ENCODE peak calls at places on chromosomes 12 and 14, in eight cellular contexts. T is AG04450; P is IMR-90; J is transverse colon; S is CD8-positive, alpha-beta T cell; D is uterus; G is GM23338; K is pancreas. N is an unnamed sample.
A peak's percentile ranks its signal among the peaks of the same experiment; 100 is the strongest.

GRCh38 chr14:58746261-58746660 is 108.5 kb downstream of the DACT1 start:
- DNase-seq in D (no peak), T (peak; percentile 55), G (no peak), P (peak; percentile 92), K (no peak), J (no peak), S (no peak), N (peak; percentile 56)

GRCh38 chr14:64950889-64951288 is 8.3 kb upstream of the GPX2 start:
- DNase-seq in D (no peak), S (no peak), T (no peak), P (no peak), J (no peak), G (no peak), K (peak; percentile 30), N (no peak)

GRCh38 chr14:31465113-31465512 is 7.8 kb upstream of the DTD2 start:
- DNase-seq in G (no peak), T (no peak), S (no peak), J (no peak), D (no peak), K (no peak), P (peak; percentile 37), N (peak; percentile 70)

GRCh38 chr12:45425426-45425825 is 209.5 kb downstream of the ANO6 start:
- DNase-seq in G (no peak), S (no peak), K (no peak), D (no peak), P (peak; percentile 78), J (no peak), T (peak; percentile 27), N (peak; percentile 11)

GRCh38 chr14:104348741-104349140 is 210.4 kb downstream of the KIF26A start:
- DNase-seq in P (no peak), J (no peak), S (no peak), T (no peak), K (no peak), D (peak; percentile 3), G (no peak), N (no peak)

GRCh38 chr14:34711169-34711568 is 3.2 kb downstream of the CFL2 start:
- DNase-seq in J (peak; percentile 13), D (peak; percentile 26), G (no peak), K (no peak), S (no peak), P (peak; percentile 94), T (peak; percentile 82), N (peak; percentile 89)

GRCh38 chr14:68669101-68669500 is 123.8 kb downstream of the ZFP36L1 start:
- DNase-seq in K (no peak), D (no peak), J (no peak), T (no peak), P (no peak), G (no peak), S (no peak), N (no peak)

GRCh38 chr12:78118036-78118435 is 287.3 kb downstream of the NAV3 start:
- DNase-seq in P (no peak), K (no peak), T (no peak), S (no peak), G (peak; percentile 73), D (no peak), J (no peak), N (no peak)

GRCh38 chr12:92042791-92043531 is 102.7 kb downstream of the BTG1 start:
- DNase-seq in T (no peak), K (no peak), J (no peak), D (no peak), G (no peak), S (no peak), P (peak; percentile 28), N (no peak)

GRCh38 chr12:57487055-57487596 is 742 bp upstream of the MARS1 start:
- DNase-seq in T (no peak), J (no peak), P (no peak), S (no peak), K (no peak), G (peak; percentile 37), D (no peak), N (no peak)

GRCh38 chr12:14171111-14171510 is 189.7 kb upstream of the GRIN2B start:
- DNase-seq in J (no peak), G (no peak), T (no peak), K (no peak), P (no peak), D (no peak), S (no peak), N (no peak)

GRCh38 chr14:24329736-24330135 is 5.1 kb downstream of the ADCY4 start:
- DNase-seq in D (no peak), K (no peak), P (no peak), J (peak; percentile 69), S (peak; percentile 71), G (no peak), T (no peak), N (no peak)

GRCh38 chr12:58288191-58288590 is 346.8 kb downstream of the ATP23 start:
- DNase-seq in D (no peak), P (peak; percentile 67), S (no peak), K (no peak), T (peak; percentile 66), J (no peak), G (no peak), N (no peak)

GRCh38 chr12:91219511-91219910 is 36.9 kb upstream of the DCN start:
- DNase-seq in S (no peak), K (no peak), P (peak; percentile 58), D (no peak), J (no peak), T (no peak), G (no peak), N (peak; percentile 11)

GRCh38 chr12:8577879-8578278 is 34.8 kb downstream of the AICDA start:
- DNase-seq in D (no peak), K (no peak), P (no peak), G (no peak), T (no peak), J (no peak), S (no peak), N (no peak)

GRCh38 chr12:132373967-132374820 is 44.8 kb upstream of the GALNT9 start:
- DNase-seq in S (no peak), J (no peak), D (no peak), K (peak; percentile 45), G (no peak), P (no peak), T (no peak), N (no peak)

GRCh38 chr14:81990312-81990761 is 456.7 kb upstream of the SEL1L start:
- DNase-seq in T (peak; percentile 1), P (peak; percentile 45), K (no peak), S (peak; percentile 18), J (peak; percentile 27), G (peak; percentile 72), D (peak; percentile 17), N (peak; percentile 43)

GRCh38 chr14:100246809-100247428 is 8.0 kb downstream of the YY1 start:
- DNase-seq in P (peak; percentile 47), J (no peak), S (no peak), K (no peak), G (peak; percentile 92), T (no peak), D (no peak), N (no peak)

GRCh38 chr14:82431031-82431430 is 897.4 kb upstream of the SEL1L start:
- DNase-seq in P (no peak), S (no peak), G (no peak), J (no peak), K (no peak), D (no peak), T (no peak), N (no peak)

GRCh38 chr14:61404637-61405036 is 83.3 kb downstream of the PRKCH start:
- DNase-seq in T (no peak), J (no peak), G (no peak), D (no peak), S (no peak), K (no peak), P (no peak), N (no peak)

GRCh38 chr12:4909734-4910501 is at the start of gene KCNA1:
- DNase-seq in P (no peak), G (peak; percentile 72), S (no peak), D (no peak), T (no peak), K (peak; percentile 66), J (no peak), N (no peak)

GRCh38 chr14:90624228-90624627 is 192.0 kb downstream of the TTC7B start:
- DNase-seq in J (no peak), T (no peak), P (peak; percentile 62), K (no peak), G (no peak), D (no peak), S (no peak), N (no peak)

GRCh38 chr14:94536836-94537235 is 24.4 kb upstream of the SERPINA4 start:
- DNase-seq in K (no peak), G (peak; percentile 47), P (no peak), D (no peak), S (no peak), T (no peak), J (no peak), N (peak; percentile 35)
- TF ChIP-seq CTCF in K (no peak), G (peak; percentile 55), P (no peak), D (no peak), S (no peak), T (no peak), J (no peak), N (peak; percentile 48)

DNA sequence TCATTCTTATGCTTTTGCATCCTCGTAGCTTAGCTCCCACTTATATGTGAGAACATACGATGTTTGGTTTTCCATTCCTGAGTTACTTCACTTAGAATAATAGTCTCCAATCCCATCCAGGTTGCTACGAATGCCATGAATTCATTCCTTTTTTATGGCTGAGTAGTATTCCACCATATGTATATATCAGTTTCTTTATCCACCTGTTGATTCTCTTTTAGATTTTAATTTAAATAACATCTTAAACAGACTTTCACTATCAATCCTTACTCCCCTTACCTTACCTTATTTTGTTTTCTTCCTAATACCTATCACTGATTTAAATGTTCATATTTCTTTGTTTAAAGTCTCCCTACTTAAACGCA is 488 bp upstream of the FBXW8 start:
- DNase-seq in S (no peak), G (no peak), D (no peak), J (no peak), K (no peak), T (no peak), P (no peak), N (no peak)
- H3K27ac ChIP-seq in S (peak overlapping the region; percentile 43), G (peak overlapping the region; percentile 60), D (no peak overlapping the region), J (peak overlapping the region; percentile 81), K (no peak overlapping the region), T (no peak overlapping the region), P (no peak overlapping the region), N (no peak overlapping the region)

GRCh38 chr14:52315355-52315718 is 1.2 kb downstream of the PTGER2 start:
- DNase-seq in P (peak; percentile 39), J (no peak), T (no peak), S (no peak), G (peak; percentile 6), D (peak; percentile 34), K (no peak), N (no peak)
- H3K4me3 ChIP-seq in P (peak overlapping the region; percentile 90), J (peak overlapping the region; percentile 42), T (peak overlapping the region; percentile 67), S (peak overlapping the region; percentile 85), G (peak overlapping the region; percentile 71), D (peak overlapping the region; percentile 58), K (peak overlapping the region; percentile 61), N (peak overlapping the region; percentile 89)

DNA sequence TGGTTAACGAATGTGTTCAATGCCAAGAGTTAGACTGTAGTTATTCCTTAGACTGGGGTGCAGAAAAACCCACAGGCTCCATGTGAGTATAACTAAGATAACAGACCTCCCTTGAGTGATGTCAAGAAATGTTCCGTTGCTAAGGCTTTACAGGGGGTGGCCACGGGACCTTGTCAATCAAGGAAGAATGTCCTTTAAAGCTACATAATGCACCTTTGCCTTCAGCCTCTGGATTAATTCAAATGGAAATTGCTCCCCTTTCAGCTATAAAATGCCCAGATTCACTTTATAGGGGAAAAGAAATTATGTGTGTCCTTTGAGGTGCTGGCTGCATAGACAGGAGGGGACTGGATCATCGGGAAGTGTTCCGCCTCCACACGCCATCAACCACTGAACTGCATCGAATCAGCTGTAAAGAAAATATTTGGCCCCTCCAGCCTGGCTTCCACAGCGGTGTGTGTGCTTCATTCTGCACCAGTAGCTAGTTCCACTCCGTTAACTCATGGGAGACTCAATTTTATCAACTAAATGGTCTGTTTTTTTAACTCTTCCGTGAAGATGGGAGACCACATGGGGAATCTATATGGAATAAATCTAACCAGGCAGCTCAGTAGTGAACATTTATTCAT is 415.4 kb downstream of the DPF3 start:
- DNase-seq in P (no peak), K (no peak), G (no peak), T (no peak), D (no peak), S (no peak), J (no peak), N (no peak)
- TF ChIP-seq CTCF in P (no peak), K (no peak), G (no peak), T (no peak), D (no peak), S (no peak), J (no peak), N (no peak)

N was measured in brain microvascular endothelial cell.